ENCODE peak calls at places on chromosomes 11 and 22, in six cellular contexts. T is pancreas; L is CD8-positive, alpha-beta T cell; A is A549; N is right cardiac atrium; V is testis. G is an unnamed sample.
A peak's percentile ranks its signal among the peaks of the same experiment; 100 is the strongest.

GRCh38 chr11:6237271-6237670 is 1.6 kb upstream of the CNGA4 start:
- DNase-seq in T (no peak), L (no peak), A (no peak), N (no peak), V (no peak), G (no peak)

GRCh38 chr11:70612459-70613141 is 214.3 kb downstream of the CTTN start:
- DNase-seq in T (no peak), L (no peak), A (no peak), N (no peak), V (no peak), G (no peak)

GRCh38 chr22:22479999-22480532 is 28.5 kb downstream of the ZNF280B start:
- DNase-seq in T (no peak), L (no peak), A (no peak), N (no peak), V (no peak), G (no peak)

GRCh38 chr11:102831128-102831708 is 12.2 kb downstream of the MMP3 start:
- DNase-seq in T (peak; percentile 68), L (no peak), A (no peak), N (peak; percentile 68), V (peak; percentile 56), G (peak; percentile 77)

GRCh38 chr11:120132645-120133185 is 5.2 kb downstream of the TRIM29 start:
- DNase-seq in T (peak; percentile 10), L (no peak), A (no peak), N (no peak), V (no peak), G (no peak)

GRCh38 chr11:116702772-116703360 is 69.9 kb downstream of the BUD13 start:
- DNase-seq in T (peak; percentile 14), L (no peak), A (no peak), N (no peak), V (no peak), G (peak; percentile 29)

GRCh38 chr22:30885591-30885990 is 83.0 kb downstream of the MORC2 start:
- DNase-seq in T (peak; percentile 41), L (no peak), A (no peak), N (no peak), V (no peak), G (no peak)

GRCh38 chr11:128417607-128418324 is 169.6 kb downstream of the ETS1 start:
- DNase-seq in T (no peak), L (no peak), A (no peak), N (no peak), V (peak; percentile 52), G (no peak)

GRCh38 chr22:28911777-28912669 is 28.7 kb downstream of the ZNRF3 start:
- DNase-seq in T (no peak), L (no peak), A (peak; percentile 10), N (no peak), V (peak; percentile 43), G (peak; percentile 76)

GRCh38 chr11:128448487-128448886 is 138.9 kb downstream of the ETS1 start:
- DNase-seq in T (no peak), L (no peak), A (peak; percentile 48), N (no peak), V (no peak), G (peak; percentile 99)

GRCh38 chr22:46043816-46044717 is 67.1 kb upstream of the WNT7B start:
- DNase-seq in T (peak; percentile 82), L (no peak), A (no peak), N (peak; percentile 82), V (peak; percentile 50), G (peak; percentile 49)

GRCh38 chr11:33052241-33052640 is 12.9 kb downstream of the TCP11L1 start:
- DNase-seq in T (no peak), L (no peak), A (no peak), N (no peak), V (no peak), G (no peak)

GRCh38 chr11:126190792-126191191 is 20.7 kb downstream of the RPUSD4 start:
- DNase-seq in T (peak; percentile 35), L (no peak), A (no peak), N (no peak), V (no peak), G (no peak)

GRCh38 chr11:34614334-34615113 is 6.4 kb upstream of the EHF start:
- DNase-seq in T (no peak), L (no peak), A (no peak), N (no peak), V (no peak), G (no peak)

GRCh38 chr22:46062971-46063631 is 86.1 kb upstream of the WNT7B start:
- DNase-seq in T (peak; percentile 56), L (no peak), A (no peak), N (peak; percentile 50), V (peak; percentile 15), G (no peak)

GRCh38 chr11:131924446-131925240 is 554.2 kb downstream of the NTM start:
- DNase-seq in T (no peak), L (no peak), A (no peak), N (peak; percentile 34), V (no peak), G (no peak)

GRCh38 chr11:122209619-122210377 is 93.8 kb upstream of the BLID start:
- DNase-seq in T (no peak), L (no peak), A (no peak), N (peak; percentile 72), V (peak; percentile 90), G (peak; percentile 4)

GRCh38 chr22:40270031-40270430 is 76.3 kb upstream of the ADSL start:
- DNase-seq in T (no peak), L (no peak), A (no peak), N (peak; percentile 59), V (no peak), G (no peak)

GRCh38 chr11:82458777-82459176 is 274.9 kb downstream of the FAM181B start:
- DNase-seq in T (no peak), L (no peak), A (no peak), N (no peak), V (no peak), G (no peak)

GRCh38 chr22:36192601-36193000 is 9.0 kb downstream of the APOL4 start:
- DNase-seq in T (no peak), L (no peak), A (no peak), N (no peak), V (no peak), G (no peak)

GRCh38 chr11:57340228-57340627 is 2.1 kb downstream of the P2RX3 start:
- DNase-seq in T (no peak), L (no peak), A (no peak), N (no peak), V (no peak), G (no peak)

GRCh38 chr22:31950226-31950625 is 5.9 kb downstream of the YWHAH start:
- DNase-seq in T (no peak), L (no peak), A (no peak), N (peak; percentile 66), V (no peak), G (no peak)

GRCh38 chr22:19645391-19645790 is 68.9 kb upstream of the SEPTIN5 start:
- DNase-seq in T (no peak), L (no peak), A (no peak), N (no peak), V (no peak), G (no peak)

GRCh38 chr22:37517826-37518450 is 1.3 kb downstream of the CARD10 start:
- DNase-seq in T (no peak), L (no peak), A (no peak), N (no peak), V (no peak), G (no peak)

GRCh38 chr22:24051568-24051967 is 40.5 kb downstream of the CABIN1 start:
- DNase-seq in T (no peak), L (no peak), A (no peak), N (peak; percentile 84), V (no peak), G (no peak)

GRCh38 chr11:80136991-80137390 is 696.2 kb upstream of the TENM4 start:
- DNase-seq in T (no peak), L (no peak), A (no peak), N (no peak), V (no peak), G (no peak)

GRCh38 chr22:50599816-50600454 is 658 bp upstream of the MAPK8IP2 start:
- DNase-seq in T (peak; percentile 86), L (peak; percentile 46), A (no peak), N (peak; percentile 84), V (peak; percentile 70), G (peak; percentile 22)

GRCh38 chr11:119107538-119108150 is 500 bp downstream of the C2CD2L start:
- DNase-seq in T (peak; percentile 69), L (no peak), A (no peak), N (peak; percentile 63), V (no peak), G (peak; percentile 15)

GRCh38 chr11:91625495-91625894 is 599.1 kb upstream of the FAT3 start:
- DNase-seq in T (no peak), L (no peak), A (no peak), N (no peak), V (no peak), G (peak; percentile 35)
- H3K9me3 ChIP-seq in T (no peaks in the 10 kb centered on the region), L (no peaks in the 10 kb centered on the region), A (no peaks in the 10 kb centered on the region), N (no peaks in the 10 kb centered on the region), V (no peaks in the 10 kb centered on the region), G (no peaks in the 10 kb centered on the region)

GRCh38 chr22:10778296-10778814 is 4749.6 kb upstream of the OR11H1 start:
- DNase-seq in T (no peak), L (no peak), A (no peak), N (no peak), V (peak; percentile 85), G (no peak)

GRCh38 chr22:10781571-10782403 is 4746.2 kb upstream of the OR11H1 start:
- DNase-seq in T (no peak), L (no peak), A (no peak), N (no peak), V (no peak), G (no peak)

GRCh38 chr22:10780281-10780680 is 4747.7 kb upstream of the OR11H1 start:
- DNase-seq in T (no peak), L (no peak), A (no peak), N (no peak), V (no peak), G (no peak)
- H3K9me3 ChIP-seq in T (no peaks in the 10 kb centered on the region), L (no peaks in the 10 kb centered on the region), A (peaks cover 32% of the 10 kb centered on the region), N (no peaks in the 10 kb centered on the region), V (no peaks in the 10 kb centered on the region), G (no peaks in the 10 kb centered on the region)

DNA sequence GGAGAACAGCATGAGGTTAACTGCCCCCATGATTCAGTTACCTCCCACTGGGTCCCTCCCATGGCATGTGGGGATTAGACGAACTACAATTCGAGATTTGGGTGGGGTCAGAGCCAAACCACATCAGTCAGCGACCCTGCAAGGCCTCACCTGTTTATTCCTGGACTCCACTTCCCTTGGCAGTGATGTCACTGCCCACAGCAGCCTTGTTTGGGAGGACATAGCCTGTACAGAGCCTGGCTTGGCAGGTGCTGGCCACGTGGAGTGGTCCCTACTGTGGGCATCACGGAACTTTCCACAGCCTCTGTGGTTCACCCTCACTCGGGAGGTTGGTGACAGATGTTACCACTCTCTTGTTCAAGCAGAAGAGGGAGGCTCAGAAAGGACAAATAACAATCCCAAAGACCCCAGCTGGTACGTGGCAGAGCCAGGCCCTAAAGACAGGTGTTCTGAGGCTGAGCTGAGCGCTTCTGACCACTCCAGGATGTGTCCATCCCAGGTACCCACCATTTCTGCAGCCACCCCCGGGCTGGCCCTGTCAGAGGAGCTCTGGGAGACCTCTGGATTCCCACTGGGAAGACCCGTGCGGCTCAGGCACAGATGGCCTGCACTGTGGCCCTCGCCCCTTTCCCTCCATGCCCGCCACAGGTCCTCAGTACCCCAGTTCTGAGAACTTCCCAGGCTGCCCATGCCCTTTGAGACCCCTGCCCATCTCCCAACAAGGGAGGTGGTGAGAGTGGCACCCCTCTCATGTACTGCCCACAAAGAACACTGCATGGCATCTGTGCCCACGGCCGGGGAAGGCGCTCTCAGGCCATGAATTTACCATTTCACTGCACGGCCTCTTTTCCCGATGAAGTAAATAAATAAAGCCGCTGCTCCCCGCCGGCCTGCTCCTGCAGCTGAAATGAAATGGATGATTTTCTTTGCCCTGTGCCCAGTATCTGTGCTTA is 605.8 kb downstream of the TBC1D22A start:
- DNase-seq in T (no peak), L (no peak), A (no peak), N (no peak), V (peak; percentile 5), G (no peak)
- H3K9me3 ChIP-seq in T (no peaks in the 10 kb centered on the region), L (no peaks in the 10 kb centered on the region), A (no peaks in the 10 kb centered on the region), N (no peaks in the 10 kb centered on the region), V (no peaks in the 10 kb centered on the region), G (no peaks in the 10 kb centered on the region)

GRCh38 chr11:115630109-115630700 is 126.0 kb upstream of the CADM1 start:
- DNase-seq in T (no peak), L (no peak), A (no peak), N (no peak), V (no peak), G (no peak)
- H3K9me3 ChIP-seq in T (no peaks in the 10 kb centered on the region), L (no peaks in the 10 kb centered on the region), A (no peaks in the 10 kb centered on the region), N (no peaks in the 10 kb centered on the region), V (no peaks in the 10 kb centered on the region), G (no peaks in the 10 kb centered on the region)